ENCODE peak calls at places on chromosomes 11 and 22, in eight cellular contexts. J is K562; M is AG10803; P is heart left ventricle; I is tibial nerve; B is A549; L is CD8-positive, alpha-beta T cell; A is colonic mucosa. W is an unnamed sample.

GRCh38 chr11:72333657-72334056 is 89.7 kb upstream of the PHOX2A start:
- DNase-seq in J (peak), M (no peak), P (no peak), I (no peak), B (no peak), L (peak), A (no peak), W (no peak)

GRCh38 chr11:101870510-101870909 is 44.3 kb upstream of the CEP126 start:
- DNase-seq in J (no peak), M (peak), P (no peak), I (no peak), B (peak), L (no peak), A (no peak), W (peak)

GRCh38 chr11:116687458-116688201 is 85.2 kb downstream of the BUD13 start:
- DNase-seq in J (no peak), M (no peak), P (no peak), I (no peak), B (no peak), L (no peak), A (no peak), W (no peak)

GRCh38 chr11:46879056-46879585 is 33.0 kb upstream of the CKAP5 start:
- DNase-seq in J (no peak), M (no peak), P (no peak), I (no peak), B (no peak), L (no peak), A (no peak), W (no peak)

GRCh38 chr11:35144103-35144741 is 5.3 kb downstream of the CD44 start:
- DNase-seq in J (no peak), M (peak), P (no peak), I (no peak), B (no peak), L (peak), A (no peak), W (peak)

GRCh38 chr11:2932850-2933251 is 3.6 kb upstream of the PHLDA2 start:
- DNase-seq in J (no peak), M (peak), P (peak), I (no peak), B (no peak), L (no peak), A (peak), W (peak)

GRCh38 chr11:2097356-2097997 is 41.7 kb downstream of the IGF2 start:
- DNase-seq in J (peak), M (peak), P (peak), I (peak), B (no peak), L (no peak), A (peak), W (peak)

GRCh38 chr11:46564459-46564858 is 29.4 kb downstream of the AMBRA1 start:
- DNase-seq in J (no peak), M (peak), P (no peak), I (no peak), B (no peak), L (no peak), A (no peak), W (no peak)

GRCh38 chr11:127226959-127227358 is 226.4 kb upstream of the KIRREL3 start:
- DNase-seq in J (no peak), M (no peak), P (no peak), I (no peak), B (no peak), L (no peak), A (no peak), W (no peak)

GRCh38 chr11:88338223-88338661 is 706 bp upstream of the CTSC start:
- DNase-seq in J (peak), M (peak), P (peak), I (no peak), B (peak), L (peak), A (peak), W (peak)

GRCh38 chr22:30301995-30302809 is 12.9 kb upstream of the CASTOR1 start:
- DNase-seq in J (no peak), M (peak), P (peak), I (no peak), B (no peak), L (no peak), A (peak), W (no peak)

GRCh38 chr22:42288791-42289190 is 18.3 kb upstream of the TCF20 start:
- DNase-seq in J (no peak), M (no peak), P (no peak), I (no peak), B (no peak), L (no peak), A (no peak), W (no peak)

GRCh38 chr11:60739114-60739513 is 14.6 kb downstream of the MS4A18 start:
- DNase-seq in J (peak), M (no peak), P (no peak), I (no peak), B (no peak), L (no peak), A (no peak), W (no peak)

GRCh38 chr11:69645801-69646492 is 5.0 kb downstream of the CCND1 start:
- DNase-seq in J (no peak), M (no peak), P (no peak), I (no peak), B (no peak), L (no peak), A (no peak), W (no peak)

GRCh38 chr11:78651136-78651775 is 76.6 kb upstream of the NARS2 start:
- DNase-seq in J (no peak), M (peak), P (no peak), I (no peak), B (no peak), L (no peak), A (no peak), W (no peak)

GRCh38 chr11:64284962-64285884 is at the start of gene GPR137:
- DNase-seq in J (peak), M (peak), P (peak), I (peak), B (peak), L (peak), A (peak), W (peak)

GRCh38 chr22:43449831-43450225 is 38.0 kb downstream of the MPPED1 start:
- DNase-seq in J (no peak), M (no peak), P (no peak), I (no peak), B (no peak), L (no peak), A (no peak), W (no peak)

GRCh38 chr11:100636536-100636935 is 50.6 kb upstream of the ARHGAP42 start:
- DNase-seq in J (no peak), M (no peak), P (no peak), I (no peak), B (no peak), L (no peak), A (no peak), W (no peak)

GRCh38 chr11:96324912-96325311 is 18.1 kb downstream of the MAML2 start:
- DNase-seq in J (no peak), M (peak), P (no peak), I (no peak), B (no peak), L (no peak), A (no peak), W (peak)

GRCh38 chr11:106228996-106229395 is 151.5 kb downstream of the AASDHPPT start:
- DNase-seq in J (no peak), M (peak), P (no peak), I (no peak), B (no peak), L (no peak), A (no peak), W (no peak)

GRCh38 chr11:128841461-128842072 is 25.5 kb downstream of the KCNJ1 start:
- DNase-seq in J (no peak), M (no peak), P (no peak), I (no peak), B (no peak), L (no peak), A (no peak), W (no peak)

GRCh38 chr11:30244255-30244654 is 13.4 kb downstream of the FSHB start:
- DNase-seq in J (no peak), M (peak), P (no peak), I (no peak), B (peak), L (no peak), A (no peak), W (peak)

GRCh38 chr11:47345890-47346563 is 6.5 kb downstream of the MYBPC3 start:
- DNase-seq in J (no peak), M (no peak), P (no peak), I (no peak), B (no peak), L (no peak), A (no peak), W (no peak)

GRCh38 chr11:123082977-123083376 is 21.0 kb upstream of the HSPA8 start:
- DNase-seq in J (no peak), M (no peak), P (no peak), I (no peak), B (no peak), L (no peak), A (no peak), W (no peak)

GRCh38 chr22:20573176-20573829 is 65.9 kb downstream of the MED15 start:
- DNase-seq in J (no peak), M (no peak), P (no peak), I (no peak), B (no peak), L (no peak), A (no peak), W (no peak)

GRCh38 chr22:21857501-21857914 is 9.9 kb downstream of the MAPK1 start:
- DNase-seq in J (no peak), M (no peak), P (no peak), I (no peak), B (no peak), L (no peak), A (no peak), W (peak)

GRCh38 chr22:30305519-30305905 is 16.2 kb upstream of the CASTOR1 start:
- DNase-seq in J (no peak), M (no peak), P (peak), I (peak), B (no peak), L (peak), A (peak), W (peak)

GRCh38 chr22:27775698-27776409 is 25.7 kb downstream of the MN1 start:
- DNase-seq in J (no peak), M (no peak), P (no peak), I (no peak), B (no peak), L (no peak), A (no peak), W (no peak)

GRCh38 chr11:111735262-111736116 is 30.7 kb downstream of the PPP2R1B start:
- DNase-seq in J (no peak), M (peak), P (peak), I (peak), B (no peak), L (no peak), A (peak), W (peak)

GRCh38 chr11:91104237-91104636 is 881.4 kb upstream of the CHORDC1 start:
- DNase-seq in J (no peak), M (peak), P (no peak), I (no peak), B (peak), L (no peak), A (no peak), W (peak)

GRCh38 chr11:74462631-74463030 is 4.7 kb downstream of the KCNE3 start:
- DNase-seq in J (no peak), M (no peak), P (no peak), I (no peak), B (no peak), L (no peak), A (no peak), W (no peak)
- H3K4me3 ChIP-seq in J (no peak), M (no peak), P (no peak), I (no peak), B (no peak), L (no peak), A (no peak), W (no peak)

GRCh38 chr22:49404576-49405199 is 423.0 kb downstream of the BRD1 start:
- DNase-seq in J (no peak), M (no peak), P (no peak), I (no peak), B (no peak), L (no peak), A (peak), W (no peak)
- TF ChIP-seq CTCF in J (no peak), M (no peak), P (no peak), I (no peak), B (no peak), L (no peak), A (no peak), W (no peak)

DNA sequence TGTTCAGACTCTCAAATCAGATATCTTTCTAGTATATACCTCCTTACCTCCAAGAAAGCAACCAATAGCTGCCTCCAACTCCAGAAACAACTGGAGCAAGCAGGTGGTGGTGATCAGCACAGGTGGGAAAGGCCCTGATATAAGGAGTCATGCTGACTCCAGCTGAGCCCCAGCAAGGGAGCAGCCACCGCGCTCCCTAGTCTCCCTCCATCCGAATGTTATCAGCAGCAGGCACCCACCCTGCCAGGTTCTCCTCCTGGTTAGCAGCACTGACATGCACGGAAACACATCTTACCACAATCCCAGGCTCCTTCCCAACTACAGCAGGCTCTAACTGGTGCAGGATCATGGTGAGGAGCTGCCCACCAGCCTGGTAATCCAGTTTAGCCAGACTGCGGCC is 18.5 kb upstream of the STK33 start:
- DNase-seq in J (no peak), M (no peak), P (no peak), I (no peak), B (no peak), L (no peak), A (no peak), W (no peak)
- H3K4me3 ChIP-seq in J (no peak), M (no peak), P (no peak), I (no peak), B (no peak), L (no peak), A (no peak), W (no peak)

DNA sequence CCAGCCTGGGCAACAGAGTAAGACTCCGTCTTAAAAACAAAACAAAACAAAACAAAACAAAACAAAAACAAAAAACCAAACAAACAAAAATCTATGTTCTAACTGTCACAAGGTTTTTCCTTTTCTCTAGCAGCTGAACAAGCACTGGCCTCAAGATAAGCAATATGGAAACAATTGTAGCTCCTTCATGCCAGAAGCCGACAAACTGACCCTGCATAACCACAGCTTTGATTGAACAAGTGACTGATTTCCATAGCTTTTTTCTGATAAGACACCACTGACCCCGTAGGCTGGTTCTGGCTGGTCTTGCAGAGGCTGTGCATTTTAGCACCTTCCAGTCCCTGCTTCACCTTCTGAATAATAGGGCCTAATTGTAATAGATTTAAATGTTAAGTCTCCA is 49.5 kb downstream of the CNTF start:
- DNase-seq in J (no peak), M (no peak), P (no peak), I (no peak), B (no peak), L (no peak), A (no peak), W (no peak)
- TF ChIP-seq CTCF in J (no peak), M (no peak), P (no peak), I (no peak), B (no peak), L (no peak), A (no peak), W (no peak)

DNA sequence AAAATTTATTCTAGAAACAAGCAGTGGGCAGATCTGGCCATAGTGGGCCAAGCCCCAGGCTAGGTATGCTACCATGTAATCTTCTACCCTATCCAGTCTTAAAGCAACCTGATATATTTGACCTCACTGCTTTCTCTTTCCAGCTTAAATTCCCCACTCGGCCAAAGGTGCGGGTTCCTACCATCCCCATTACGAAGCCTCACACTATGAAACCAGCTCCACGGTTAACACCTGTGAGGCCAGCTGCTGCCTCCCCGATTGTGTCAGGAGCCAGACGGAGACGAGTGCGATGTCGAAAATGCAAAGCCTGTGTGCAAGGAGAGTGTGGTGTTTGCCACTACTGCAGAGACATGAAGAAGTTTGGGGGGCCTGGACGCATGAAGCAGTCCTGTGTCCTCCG is 21.2 kb upstream of the GRK2 start:
- DNase-seq in J (no peak), M (no peak), P (no peak), I (no peak), B (no peak), L (no peak), A (no peak), W (no peak)
- H3K4me3 ChIP-seq in J (no peak), M (no peak), P (no peak), I (no peak), B (no peak), L (no peak), A (no peak), W (no peak)

GRCh38 chr11:44456544-44457270 is 108.8 kb upstream of the CD82 start:
- DNase-seq in J (no peak), M (no peak), P (peak), I (no peak), B (peak), L (no peak), A (no peak), W (no peak)
- TF ChIP-seq CTCF in J (no peak), M (peak), P (peak), I (peak), B (peak), L (no peak), A (no peak), W (no peak)

GRCh38 chr22:18110194-18110943 is at the start of gene TUBA8:
- DNase-seq in J (no peak), M (peak), P (peak), I (no peak), B (no peak), L (peak), A (no peak), W (peak)
- H3K4me3 ChIP-seq in J (no peak), M (peak), P (peak), I (peak), B (peak), L (peak), A (peak), W (peak)

GRCh38 chr11:120715239-120715638 is 203.7 kb downstream of the GRIK4 start:
- DNase-seq in J (peak), M (no peak), P (no peak), I (no peak), B (peak), L (no peak), A (no peak), W (peak)
- TF ChIP-seq CTCF in J (peak), M (peak), P (peak), I (peak), B (peak), L (no peak), A (no peak), W (peak)

DNA sequence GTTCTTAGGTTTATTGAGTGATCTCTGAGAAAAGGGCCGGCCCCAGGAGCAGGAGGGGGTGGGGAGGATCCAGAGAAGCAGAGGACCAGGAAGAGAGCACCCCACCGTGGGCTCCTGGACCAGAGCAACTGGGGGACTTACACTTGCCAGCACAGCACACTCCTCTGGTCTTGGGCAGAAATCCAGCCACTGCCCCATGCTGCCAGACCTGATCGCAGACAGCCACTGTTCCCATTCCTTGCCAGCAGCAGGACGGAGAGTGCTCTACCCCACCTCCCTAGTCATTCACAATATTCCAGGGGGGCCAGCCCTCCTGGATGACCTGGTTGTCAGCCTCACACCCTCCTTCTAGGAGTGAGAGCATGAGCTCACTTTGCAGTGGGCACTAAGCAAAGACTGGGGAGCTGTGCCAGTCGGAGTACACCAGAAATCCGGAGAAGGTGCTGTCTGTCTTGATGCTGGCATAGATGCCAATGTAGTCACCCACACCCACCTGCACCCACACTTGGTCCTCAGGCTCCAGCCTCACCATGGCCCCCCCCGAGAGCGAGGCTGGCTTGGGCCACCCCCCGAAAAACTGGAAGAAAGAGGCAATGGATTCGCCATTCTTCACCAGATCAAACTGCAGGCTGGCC is 1.6 kb downstream of the C1QTNF5 start:
- DNase-seq in J (no peak), M (no peak), P (peak), I (no peak), B (no peak), L (no peak), A (no peak), W (no peak)
- H3K4me3 ChIP-seq in J (no peak), M (peak), P (peak), I (peak), B (no peak), L (no peak), A (peak), W (no peak)

W was measured in cardiac fibroblast.